ENCODE peak calls at places on chromosomes 13 and 19, in five cellular contexts. S is sigmoid colon, V is thoracic aorta, A is transverse colon, Z is fibroblast of lung. M is an unnamed sample.

GRCh38 chr13:66673401-66673800 is 556.7 kb downstream of the PCDH9 start:
- DNase-seq in S (no peak), V (no peak), A (no peak), Z (peak; percentile 97), M (peak; percentile 84)

GRCh38 chr13:100051070-100051469 is 37.8 kb upstream of the PCCA start:
- DNase-seq in S (no peak), V (no peak), A (no peak), Z (no peak), M (no peak)

GRCh38 chr19:38429055-38429810 is 3.2 kb upstream of the RASGRP4 start:
- DNase-seq in S (no peak), V (no peak), A (no peak), Z (no peak), M (no peak)

GRCh38 chr13:22801402-22802003 is 379.3 kb upstream of the SGCG start:
- DNase-seq in S (no peak), V (no peak), A (no peak), Z (no peak), M (no peak)

GRCh38 chr19:53868091-53868891 is 608 bp downstream of the MYADM start:
- DNase-seq in S (peak; percentile 89), V (no peak), A (peak; percentile 69), Z (peak; percentile 58), M (peak; percentile 56)

GRCh38 chr19:47512183-47512947 is 2.5 kb downstream of the NAPA start:
- DNase-seq in S (no peak), V (no peak), A (peak; percentile 77), Z (peak; percentile 5), M (no peak)

GRCh38 chr19:48413879-48414623 is 20.6 kb downstream of the GRIN2D start:
- DNase-seq in S (no peak), V (no peak), A (no peak), Z (peak; percentile 31), M (no peak)

GRCh38 chr19:39518975-39519374 is 4.0 kb downstream of the SELENOV start:
- DNase-seq in S (no peak), V (no peak), A (no peak), Z (no peak), M (no peak)

GRCh38 chr19:58352760-58353671 is at the start of gene A1BG:
- DNase-seq in S (no peak), V (no peak), A (no peak), Z (no peak), M (no peak)

GRCh38 chr19:40262422-40262821 is 22.7 kb downstream of the AKT2 start:
- DNase-seq in S (no peak), V (no peak), A (no peak), Z (no peak), M (no peak)

GRCh38 chr19:30362156-30362754 is 9.9 kb upstream of the ZNF536 start:
- DNase-seq in S (no peak), V (no peak), A (no peak), Z (no peak), M (no peak)
- TF ChIP-seq CTCF in S (no peak), V (no peak), A (no peak), Z (no peak), M (no peak)

DNA sequence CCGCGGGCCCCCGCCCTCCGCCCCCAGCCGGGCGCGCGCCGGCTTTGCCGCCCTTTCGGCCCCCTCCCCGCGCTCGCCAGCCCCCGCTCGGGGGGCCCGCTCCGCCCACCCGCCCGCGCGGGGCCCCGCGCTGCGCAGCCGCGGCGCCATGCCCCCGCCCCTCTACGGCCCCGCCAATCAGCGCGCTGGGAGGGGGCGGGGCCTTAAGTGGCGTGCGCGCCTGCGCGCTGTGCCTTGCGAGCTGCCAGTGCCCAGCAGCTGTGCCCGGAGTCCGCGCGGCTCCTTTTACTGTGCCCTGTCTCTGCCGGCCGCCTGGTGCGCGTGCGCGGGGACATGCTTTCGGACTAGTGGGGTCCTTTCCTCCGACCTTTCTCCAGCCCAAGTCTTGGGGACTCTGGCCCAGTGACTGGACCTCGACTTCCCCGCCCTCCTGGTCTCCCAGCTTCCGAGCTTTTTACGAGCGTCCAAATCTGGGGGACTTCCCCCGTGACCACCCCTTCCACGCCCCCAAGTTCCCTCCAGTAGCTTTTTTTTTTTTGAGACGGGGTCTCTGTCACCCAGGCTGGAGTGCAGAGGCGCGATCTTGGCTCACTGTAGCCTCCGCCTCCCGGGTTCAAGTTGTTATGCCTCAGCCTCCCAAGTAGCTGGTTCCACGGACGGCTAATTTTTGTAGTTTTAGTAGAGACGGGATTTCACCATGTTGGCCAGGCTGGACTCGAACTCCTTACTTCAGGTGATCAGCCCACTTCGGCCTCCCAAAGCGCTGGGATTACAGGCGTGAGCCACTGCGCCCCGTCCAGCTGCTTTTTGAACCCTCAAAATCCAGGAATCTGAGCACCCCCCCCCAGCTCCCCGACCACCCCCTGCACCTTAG is at the start of gene MBD3:
- DNase-seq in S (peak; percentile 96), V (peak; percentile 75), A (peak; percentile 94), Z (peak; percentile 85), M (peak; percentile 73)
- H3K36me3 ChIP-seq in S (peaks cover 19% of the 10 kb centered on the region), V (peaks cover 26% of the 10 kb centered on the region), A (peaks cover 20% of the 10 kb centered on the region), Z (peaks cover 10% of the 10 kb centered on the region), M (peaks cover 10% of the 10 kb centered on the region)

GRCh38 chr19:15915109-15915508 is 17.2 kb upstream of the CYP4F2 start:
- DNase-seq in S (no peak), V (no peak), A (no peak), Z (no peak), M (no peak)

GRCh38 chr19:15913830-15914229 is 16.0 kb upstream of the CYP4F2 start:
- DNase-seq in S (no peak), V (no peak), A (no peak), Z (no peak), M (no peak)

GRCh38 chr19:15913384-15913783 is 15.5 kb upstream of the CYP4F2 start:
- DNase-seq in S (no peak), V (no peak), A (no peak), Z (no peak), M (no peak)

DNA sequence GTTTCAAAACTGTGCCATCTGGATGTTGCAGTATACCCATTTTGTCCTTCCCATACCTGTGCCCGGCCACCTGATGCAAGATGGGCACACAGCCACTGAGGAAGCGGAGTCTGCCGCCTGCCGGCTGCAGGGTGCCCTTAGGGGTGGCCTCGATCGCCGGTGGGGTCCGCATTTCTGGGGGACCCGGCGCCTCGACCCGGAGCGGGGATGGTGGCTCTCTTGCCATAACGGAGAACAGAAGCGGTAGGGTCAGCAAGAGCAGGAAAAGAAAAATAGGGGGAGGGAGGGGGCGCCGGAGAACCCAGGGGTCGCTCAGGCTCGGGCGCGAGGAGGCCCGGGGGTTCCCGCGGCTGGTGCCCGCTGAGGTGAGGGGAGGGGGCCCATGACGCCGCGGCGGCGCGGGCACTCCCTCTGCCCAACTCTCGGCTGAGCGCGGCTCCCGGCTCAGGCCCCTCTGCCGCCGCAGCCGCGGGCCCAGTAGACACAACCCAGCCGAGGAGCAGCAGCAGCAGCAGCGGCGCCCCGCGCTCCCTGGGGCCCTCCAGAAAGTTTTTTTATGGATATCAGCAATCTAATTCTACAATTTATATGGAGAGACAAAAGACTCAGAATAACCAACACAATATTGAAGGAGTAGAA is 13.8 kb upstream of the CYP4F2 start:
- DNase-seq in S (no peak), V (no peak), A (no peak), Z (no peak), M (no peak)
- TF ChIP-seq CTCF in S (no peak), V (no peak), A (no peak), Z (no peak), M (no peak)

GRCh38 chr19:1061987-1062386 is 5.0 kb upstream of the ARHGAP45 start:
- DNase-seq in S (no peak), V (no peak), A (no peak), Z (no peak), M (no peak)

GRCh38 chr19:1058112-1058511 is 8.9 kb upstream of the ARHGAP45 start:
- DNase-seq in S (no peak), V (no peak), A (no peak), Z (no peak), M (no peak)

GRCh38 chr19:1063030-1063908 is 3.7 kb upstream of the ARHGAP45 start:
- DNase-seq in S (no peak), V (no peak), A (no peak), Z (no peak), M (no peak)

GRCh38 chr19:1062387-1063029 is 4.5 kb upstream of the ARHGAP45 start:
- DNase-seq in S (no peak), V (no peak), A (no peak), Z (no peak), M (no peak)

DNA sequence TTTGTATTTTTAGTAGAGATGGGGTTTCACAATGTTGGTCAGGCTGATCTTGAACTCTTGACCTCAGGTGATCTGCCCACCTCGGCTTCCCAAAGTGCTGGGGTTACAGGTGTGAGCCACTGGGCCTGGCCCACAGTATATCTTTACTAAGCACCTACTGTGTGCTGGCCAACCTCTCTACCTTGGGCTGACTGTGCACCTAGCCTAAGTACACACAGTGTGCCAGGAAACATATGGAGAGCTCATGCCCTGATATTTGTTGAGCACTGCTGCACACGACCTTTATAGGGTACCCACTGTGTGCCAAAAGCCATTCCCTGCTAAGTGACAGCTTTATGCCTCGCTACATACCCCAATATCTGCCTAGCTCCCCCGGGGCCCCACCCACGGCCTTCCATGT is 6.3 kb upstream of the ARHGAP45 start:
- DNase-seq in S (no peak), V (no peak), A (no peak), Z (no peak), M (no peak)
- H3K36me3 ChIP-seq in S (no peaks in the 10 kb centered on the region), V (no peaks in the 10 kb centered on the region), A (no peaks in the 10 kb centered on the region), Z (no peaks in the 10 kb centered on the region), M (no peaks in the 10 kb centered on the region)

GRCh38 chr19:56725829-56726424 is 54.4 kb upstream of the ZNF835 start:
- DNase-seq in S (no peak), V (no peak), A (no peak), Z (no peak), M (no peak)

GRCh38 chr19:56718231-56718630 is 46.7 kb upstream of the ZNF835 start:
- DNase-seq in S (no peak), V (no peak), A (no peak), Z (no peak), M (no peak)

GRCh38 chr19:56720281-56720680 is 48.7 kb upstream of the ZNF835 start:
- DNase-seq in S (no peak), V (no peak), A (no peak), Z (no peak), M (no peak)

GRCh38 chr19:56721714-56722113 is 50.2 kb upstream of the ZNF835 start:
- DNase-seq in S (no peak), V (no peak), A (no peak), Z (no peak), M (no peak)
- TF ChIP-seq CTCF in S (no peak), V (no peak), A (no peak), Z (no peak), M (no peak)

DNA sequence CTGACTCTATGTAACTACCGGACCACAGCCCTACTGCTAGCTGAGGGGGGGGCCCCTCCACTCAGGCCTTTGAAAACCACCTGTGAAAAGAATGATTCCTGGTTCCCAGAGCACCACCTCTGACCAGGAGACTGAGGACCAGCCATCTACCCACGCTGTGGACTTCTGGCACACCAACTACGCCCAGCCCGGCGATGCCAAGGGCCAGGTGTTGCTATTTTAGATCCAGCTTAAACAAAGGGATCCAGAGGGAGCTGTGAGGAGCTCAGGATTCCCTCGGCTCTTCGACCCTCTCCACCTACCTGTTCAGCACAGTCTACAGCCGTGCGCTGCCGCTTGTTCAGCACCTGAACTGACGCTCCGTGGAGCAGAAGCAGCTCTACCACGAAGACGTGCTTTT is 23.0 kb downstream of the PDCD5 start:
- DNase-seq in S (no peak), V (no peak), A (no peak), Z (no peak), M (no peak)
- H3K36me3 ChIP-seq in S (peaks cover 30% of the 10 kb centered on the region), V (peaks cover 32% of the 10 kb centered on the region), A (peaks cover 49% of the 10 kb centered on the region), Z (peaks cover 10% of the 10 kb centered on the region), M (peaks cover 57% of the 10 kb centered on the region)